ENCODE peak calls at places on chromosomes 1 and 21, in four cellular contexts. One of them, this sample, is unnamed.

GRCh38 chr1:110235839-110236682 is 25.9 kb downstream of the KCNC4 start:
- DNase-seq in glutamatergic neuron: no peak
- DNase-seq in NCI-H774: no peak
- DNase-seq in effector memory CD8-positive, alpha-beta T cell: no peak
- DNase-seq in this sample: peak; percentile 94

GRCh38 chr1:33397994-33398393 is 32.9 kb downstream of the PHC2 start:
- DNase-seq in glutamatergic neuron: no peak
- DNase-seq in NCI-H774: no peak
- DNase-seq in effector memory CD8-positive, alpha-beta T cell: no peak
- DNase-seq in this sample: no peak

GRCh38 chr1:183942933-183943693 is 94.4 kb downstream of the COLGALT2 start:
- DNase-seq in glutamatergic neuron: no peak
- DNase-seq in NCI-H774: no peak
- DNase-seq in effector memory CD8-positive, alpha-beta T cell: no peak
- DNase-seq in this sample: no peak

GRCh38 chr1:225816643-225817538 is 7.0 kb downstream of the EPHX1 start:
- DNase-seq in glutamatergic neuron: no peak
- DNase-seq in NCI-H774: no peak
- DNase-seq in effector memory CD8-positive, alpha-beta T cell: no peak
- DNase-seq in this sample: no peak

GRCh38 chr1:50841791-50842387 is 118.2 kb downstream of the FAF1 start:
- DNase-seq in glutamatergic neuron: no peak
- DNase-seq in NCI-H774: no peak
- DNase-seq in effector memory CD8-positive, alpha-beta T cell: no peak
- DNase-seq in this sample: no peak

GRCh38 chr1:161153682-161154337 is at the start of gene UFC1:
- DNase-seq in glutamatergic neuron: peak; percentile 74
- DNase-seq in NCI-H774: peak; percentile 88
- DNase-seq in effector memory CD8-positive, alpha-beta T cell: peak; percentile 80
- DNase-seq in this sample: no peak

GRCh38 chr1:22792396-22793171 is 81.9 kb downstream of the EPHB2 start:
- DNase-seq in glutamatergic neuron: no peak
- DNase-seq in NCI-H774: no peak
- DNase-seq in effector memory CD8-positive, alpha-beta T cell: no peak
- DNase-seq in this sample: no peak

GRCh38 chr1:162676087-162676486 is 43.8 kb downstream of the DDR2 start:
- DNase-seq in glutamatergic neuron: no peak
- DNase-seq in NCI-H774: no peak
- DNase-seq in effector memory CD8-positive, alpha-beta T cell: no peak
- DNase-seq in this sample: no peak

GRCh38 chr1:246769306-246769705 is 45.1 kb downstream of the SCCPDH start:
- DNase-seq in glutamatergic neuron: no peak
- DNase-seq in NCI-H774: no peak
- DNase-seq in effector memory CD8-positive, alpha-beta T cell: no peak
- DNase-seq in this sample: peak; percentile 71

GRCh38 chr1:8047686-8048522 is 21.8 kb upstream of the ERRFI1 start:
- DNase-seq in glutamatergic neuron: no peak
- DNase-seq in NCI-H774: no peak
- DNase-seq in effector memory CD8-positive, alpha-beta T cell: no peak
- DNase-seq in this sample: no peak

GRCh38 chr1:237789619-237790018 is 101.1 kb downstream of the ZP4 start:
- DNase-seq in glutamatergic neuron: no peak
- DNase-seq in NCI-H774: no peak
- DNase-seq in effector memory CD8-positive, alpha-beta T cell: no peak
- DNase-seq in this sample: no peak

GRCh38 chr1:231778009-231778719 is 151.6 kb downstream of the DISC1 start:
- DNase-seq in glutamatergic neuron: no peak
- DNase-seq in NCI-H774: no peak
- DNase-seq in effector memory CD8-positive, alpha-beta T cell: no peak
- DNase-seq in this sample: no peak

GRCh38 chr1:35031103-35031452 is 667 bp downstream of the ZMYM6 start:
- DNase-seq in glutamatergic neuron: peak; percentile 25
- DNase-seq in NCI-H774: no peak
- DNase-seq in effector memory CD8-positive, alpha-beta T cell: peak; percentile 15
- DNase-seq in this sample: no peak

GRCh38 chr1:87902830-87903614 is 574.3 kb downstream of the LMO4 start:
- DNase-seq in glutamatergic neuron: no peak
- DNase-seq in NCI-H774: peak; percentile 3
- DNase-seq in effector memory CD8-positive, alpha-beta T cell: no peak
- DNase-seq in this sample: no peak

GRCh38 chr1:111223126-111223443 is 4.4 kb upstream of the CHI3L2 start:
- DNase-seq in glutamatergic neuron: no peak
- DNase-seq in NCI-H774: no peak
- DNase-seq in effector memory CD8-positive, alpha-beta T cell: no peak
- DNase-seq in this sample: no peak

GRCh38 chr1:200296091-200296661 is 113.7 kb downstream of the ZNF281 start:
- DNase-seq in glutamatergic neuron: no peak
- DNase-seq in NCI-H774: peak; percentile 61
- DNase-seq in effector memory CD8-positive, alpha-beta T cell: no peak
- DNase-seq in this sample: no peak

GRCh38 chr1:224432672-224433040 is 1.9 kb downstream of the WDR26 start:
- DNase-seq in glutamatergic neuron: no peak
- DNase-seq in NCI-H774: no peak
- DNase-seq in effector memory CD8-positive, alpha-beta T cell: peak; percentile 16
- DNase-seq in this sample: no peak

GRCh38 chr1:212915245-212916091 is 34.9 kb upstream of the VASH2 start:
- DNase-seq in glutamatergic neuron: no peak
- DNase-seq in NCI-H774: no peak
- DNase-seq in effector memory CD8-positive, alpha-beta T cell: no peak
- DNase-seq in this sample: no peak

GRCh38 chr21:42806489-42807140 is 72.7 kb downstream of the WDR4 start:
- DNase-seq in glutamatergic neuron: no peak
- DNase-seq in NCI-H774: no peak
- DNase-seq in effector memory CD8-positive, alpha-beta T cell: no peak
- DNase-seq in this sample: no peak

GRCh38 chr1:182146286-182146685 is 84.8 kb upstream of the ZNF648 start:
- DNase-seq in glutamatergic neuron: no peak
- DNase-seq in NCI-H774: peak; percentile 25
- DNase-seq in effector memory CD8-positive, alpha-beta T cell: no peak
- DNase-seq in this sample: no peak

GRCh38 chr21:39094847-39095525 is 88.3 kb downstream of the PSMG1 start:
- DNase-seq in glutamatergic neuron: no peak
- DNase-seq in NCI-H774: no peak
- DNase-seq in effector memory CD8-positive, alpha-beta T cell: no peak
- DNase-seq in this sample: no peak

GRCh38 chr1:41357451-41358151 is 3.6 kb upstream of the FOXO6 start:
- DNase-seq in glutamatergic neuron: no peak
- DNase-seq in NCI-H774: no peak
- DNase-seq in effector memory CD8-positive, alpha-beta T cell: no peak
- DNase-seq in this sample: no peak

GRCh38 chr1:5688479-5689077 is 303.6 kb downstream of the NPHP4 start:
- DNase-seq in glutamatergic neuron: no peak
- DNase-seq in NCI-H774: no peak
- DNase-seq in effector memory CD8-positive, alpha-beta T cell: no peak
- DNase-seq in this sample: no peak

GRCh38 chr1:210920258-210920657 is 213.7 kb downstream of the KCNH1 start:
- DNase-seq in glutamatergic neuron: no peak
- DNase-seq in NCI-H774: no peak
- DNase-seq in effector memory CD8-positive, alpha-beta T cell: no peak
- DNase-seq in this sample: no peak

GRCh38 chr1:8481650-8482380 is 163.9 kb downstream of the SLC45A1 start:
- DNase-seq in glutamatergic neuron: no peak
- DNase-seq in NCI-H774: no peak
- DNase-seq in effector memory CD8-positive, alpha-beta T cell: no peak
- DNase-seq in this sample: no peak

GRCh38 chr1:56814205-56814604 is 5.0 kb downstream of the FYB2 start:
- DNase-seq in glutamatergic neuron: no peak
- DNase-seq in NCI-H774: no peak
- DNase-seq in effector memory CD8-positive, alpha-beta T cell: no peak
- DNase-seq in this sample: no peak

GRCh38 chr1:246114369-246114768 is 392.7 kb downstream of the SMYD3 start:
- DNase-seq in glutamatergic neuron: no peak
- DNase-seq in NCI-H774: no peak
- DNase-seq in effector memory CD8-positive, alpha-beta T cell: no peak
- DNase-seq in this sample: no peak

GRCh38 chr1:18410407-18410806 is 70.3 kb upstream of the KLHDC7A start:
- DNase-seq in glutamatergic neuron: no peak
- DNase-seq in NCI-H774: no peak
- DNase-seq in effector memory CD8-positive, alpha-beta T cell: no peak
- DNase-seq in this sample: no peak

GRCh38 chr1:10170362-10170665 is 40.1 kb upstream of the KIF1B start:
- DNase-seq in glutamatergic neuron: no peak
- DNase-seq in NCI-H774: no peak
- DNase-seq in effector memory CD8-positive, alpha-beta T cell: no peak
- DNase-seq in this sample: no peak

GRCh38 chr1:13812456-13813397 is 112.7 kb downstream of the PRDM2 start:
- DNase-seq in glutamatergic neuron: no peak
- DNase-seq in NCI-H774: no peak
- DNase-seq in effector memory CD8-positive, alpha-beta T cell: no peak
- DNase-seq in this sample: no peak

GRCh38 chr1:165355221-165355976 is 1.1 kb downstream of the LMX1A start:
- DNase-seq in glutamatergic neuron: no peak
- DNase-seq in NCI-H774: no peak
- DNase-seq in effector memory CD8-positive, alpha-beta T cell: no peak
- DNase-seq in this sample: no peak

GRCh38 chr1:1677718-1678580 is 14.6 kb downstream of the SLC35E2B start:
- DNase-seq in glutamatergic neuron: peak; percentile 49
- DNase-seq in NCI-H774: no peak
- DNase-seq in effector memory CD8-positive, alpha-beta T cell: peak; percentile 49
- DNase-seq in this sample: no peak

GRCh38 chr1:30417001-30417700 is 306.2 kb downstream of the MATN1 start:
- DNase-seq in glutamatergic neuron: no peak
- DNase-seq in NCI-H774: no peak
- DNase-seq in effector memory CD8-positive, alpha-beta T cell: no peak
- DNase-seq in this sample: no peak

GRCh38 chr1:18903313-18903671 is 937 bp upstream of the ALDH4A1 start:
- DNase-seq in glutamatergic neuron: no peak
- DNase-seq in NCI-H774: no peak
- DNase-seq in effector memory CD8-positive, alpha-beta T cell: no peak
- DNase-seq in this sample: no peak

GRCh38 chr1:205317311-205317917 is 4.1 kb downstream of the NUAK2 start:
- DNase-seq in glutamatergic neuron: no peak
- DNase-seq in NCI-H774: peak; percentile 93
- DNase-seq in effector memory CD8-positive, alpha-beta T cell: no peak
- DNase-seq in this sample: no peak

GRCh38 chr21:35770101-35770945 is 290.0 kb downstream of the SETD4 start:
- DNase-seq in glutamatergic neuron: no peak
- DNase-seq in NCI-H774: no peak
- DNase-seq in effector memory CD8-positive, alpha-beta T cell: no peak
- DNase-seq in this sample: no peak

GRCh38 chr1:204426035-204426436 is 14.4 kb upstream of the PPP1R15B start:
- DNase-seq in glutamatergic neuron: no peak
- DNase-seq in NCI-H774: no peak
- DNase-seq in effector memory CD8-positive, alpha-beta T cell: no peak
- DNase-seq in this sample: no peak